ENCODE peak calls at places on chromosomes 3 and 15, in seven cellular contexts. F, I, K, U, X, W and C are unnamed samples.

GRCh38 chr15:35736150-35736549 is 190.2 kb upstream of the DPH6 start:
- ATAC-seq in I (no peak), W (peak; percentile 30), F (no peak), K (no peak), X (no peak), U (no peak), C (no peak)

GRCh38 chr3:99646107-99646435 is 7.7 kb downstream of the COL8A1 start:
- ATAC-seq in K (no peak), F (no peak), X (no peak), I (no peak), U (no peak), W (no peak), C (no peak)

GRCh38 chr3:151144756-151145155 is 58.3 kb downstream of the GPR171 start:
- ATAC-seq in I (no peak), W (no peak), F (no peak), X (no peak), K (no peak), U (no peak), C (no peak)

GRCh38 chr15:58457466-58457965 is 25.7 kb downstream of the LIPC start:
- ATAC-seq in K (peak; percentile 68), I (peak; percentile 43), W (no peak), X (peak; percentile 49), F (peak; percentile 72), U (peak; percentile 21), C (peak; percentile 79)

GRCh38 chr3:186969607-186970006 is 39.3 kb downstream of the ST6GAL1 start:
- ATAC-seq in W (peak; percentile 7), K (no peak), X (no peak), F (no peak), U (no peak), I (no peak), C (no peak)

GRCh38 chr3:126136428-126137220 is 43.8 kb downstream of the ALDH1L1 start:
- ATAC-seq in F (no peak), U (no peak), X (no peak), W (no peak), I (no peak), K (no peak), C (no peak)

GRCh38 chr3:30625541-30626438 is 19.4 kb downstream of the TGFBR2 start:
- ATAC-seq in F (no peak), K (no peak), U (no peak), I (no peak), X (no peak), W (peak; percentile 86), C (no peak)

GRCh38 chr3:190615607-190616006 is 101.7 kb downstream of the IL1RAP start:
- ATAC-seq in K (no peak), W (peak; percentile 14), I (no peak), F (no peak), U (no peak), X (no peak), C (no peak)

GRCh38 chr3:78979083-78979482 is 788.7 kb downstream of the ROBO1 start:
- ATAC-seq in I (no peak), X (no peak), K (no peak), F (no peak), U (no peak), W (no peak), C (no peak)

GRCh38 chr15:38904298-38904697 is 339.7 kb upstream of the RASGRP1 start:
- ATAC-seq in K (no peak), U (no peak), I (no peak), F (no peak), X (no peak), W (no peak), C (no peak)

GRCh38 chr3:177982034-177982433 is 554.2 kb upstream of the KCNMB2 start:
- ATAC-seq in X (no peak), F (peak; percentile 65), W (no peak), I (no peak), U (no peak), K (peak; percentile 39), C (peak; percentile 54)

GRCh38 chr3:134333522-134334181 is 40.6 kb downstream of the AMOTL2 start:
- ATAC-seq in X (no peak), K (no peak), W (peak; percentile 26), F (no peak), U (no peak), I (no peak), C (no peak)

GRCh38 chr3:140236836-140237476 is 302.0 kb downstream of the CLSTN2 start:
- ATAC-seq in X (no peak), U (no peak), F (no peak), W (no peak), K (no peak), I (no peak), C (no peak)

GRCh38 chr15:58980351-58980939 is 7.0 kb upstream of the RNF111 start:
- ATAC-seq in F (no peak), X (no peak), W (peak; percentile 67), U (peak; percentile 48), K (no peak), I (peak; percentile 57), C (no peak)

GRCh38 chr3:25962255-25962654 is 172.4 kb downstream of the OXSM start:
- ATAC-seq in F (no peak), X (no peak), I (no peak), U (no peak), W (peak; percentile 59), K (no peak), C (no peak)

GRCh38 chr3:158768361-158768787 is 33.5 kb upstream of the MFSD1 start:
- ATAC-seq in F (no peak), W (peak; percentile 82), X (no peak), U (no peak), K (no peak), I (no peak), C (no peak)

GRCh38 chr3:149243540-149243939 is 21.9 kb upstream of the CP start:
- ATAC-seq in W (peak; percentile 80), U (no peak), X (no peak), K (no peak), F (no peak), I (no peak), C (no peak)

GRCh38 chr3:27677554-27677953 is 44.6 kb downstream of the EOMES start:
- ATAC-seq in W (no peak), U (no peak), X (no peak), I (no peak), K (no peak), F (no peak), C (no peak)

GRCh38 chr15:25971053-25971452 is 107.9 kb upstream of the ATP10A start:
- ATAC-seq in I (no peak), W (no peak), U (no peak), K (no peak), X (no peak), F (no peak), C (no peak)

GRCh38 chr15:29344474-29344873 is 74.9 kb upstream of the NSMCE3 start:
- ATAC-seq in K (no peak), F (no peak), I (no peak), U (no peak), W (no peak), X (no peak), C (no peak)